ENCODE peak calls at places on chromosomes 2 and 18, in nine cellular contexts. H, W, E, N, G, B, M, X and K are unnamed samples.

GRCh38 chr2:111122631-111123421 is 2.1 kb downstream of the BCL2L11 start:
- DNase-seq in H (peak; percentile 66), W (peak; percentile 80), E (peak; percentile 82), N (peak; percentile 54), G (peak; percentile 21), B (no peak), M (peak; percentile 64), X (peak; percentile 50), K (peak; percentile 84)

GRCh38 chr18:28095631-28096030 is 81.3 kb downstream of the CDH2 start:
- DNase-seq in H (no peak), W (no peak), E (no peak), N (no peak), G (no peak), B (no peak), M (peak; percentile 21), X (no peak), K (no peak)

GRCh38 chr2:15042824-15043223 is 410.3 kb downstream of the LRATD1 start:
- DNase-seq in H (peak; percentile 14), W (no peak), E (no peak), N (no peak), G (no peak), B (no peak), M (peak; percentile 52), X (no peak), K (no peak)

GRCh38 chr2:20434588-20435294 is 12.1 kb upstream of the RHOB start:
- DNase-seq in H (no peak), W (no peak), E (no peak), N (no peak), G (no peak), B (no peak), M (no peak), X (no peak), K (peak; percentile 33)

GRCh38 chr2:233265899-233266431 is 14.5 kb downstream of the ATG16L1 start:
- DNase-seq in H (no peak), W (no peak), E (no peak), N (no peak), G (no peak), B (no peak), M (no peak), X (no peak), K (peak; percentile 83)

GRCh38 chr2:238487134-238487533 is 60.4 kb downstream of the ASB1 start:
- DNase-seq in H (no peak), W (no peak), E (no peak), N (no peak), G (no peak), B (no peak), M (no peak), X (no peak), K (no peak)

GRCh38 chr18:47550611-47551010 is 299.2 kb upstream of the SKOR2 start:
- DNase-seq in H (no peak), W (no peak), E (no peak), N (no peak), G (no peak), B (no peak), M (no peak), X (no peak), K (no peak)

GRCh38 chr18:23422751-23423418 is 30.2 kb upstream of the RIOK3 start:
- DNase-seq in H (peak; percentile 53), W (no peak), E (no peak), N (peak; percentile 14), G (no peak), B (no peak), M (peak; percentile 50), X (no peak), K (peak; percentile 37)

GRCh38 chr18:12769136-12769535 is 66.3 kb downstream of the PSMG2 start:
- DNase-seq in H (no peak), W (no peak), E (no peak), N (no peak), G (no peak), B (no peak), M (no peak), X (no peak), K (no peak)

GRCh38 chr2:99819766-99820165 is 322.6 kb downstream of the AFF3 start:
- DNase-seq in H (no peak), W (no peak), E (no peak), N (no peak), G (no peak), B (no peak), M (no peak), X (no peak), K (peak; percentile 16)

GRCh38 chr2:8604262-8604661 is 77.6 kb upstream of the ID2 start:
- DNase-seq in H (no peak), W (no peak), E (no peak), N (no peak), G (no peak), B (no peak), M (no peak), X (no peak), K (no peak)

GRCh38 chr2:206149330-206149729 is 9.9 kb downstream of the NDUFS1 start:
- DNase-seq in H (no peak), W (no peak), E (no peak), N (no peak), G (no peak), B (no peak), M (no peak), X (no peak), K (no peak)

GRCh38 chr2:118989481-118989880 is 47.5 kb downstream of the MARCO start:
- DNase-seq in H (no peak), W (no peak), E (no peak), N (no peak), G (no peak), B (no peak), M (no peak), X (no peak), K (no peak)

GRCh38 chr2:43604674-43605073 is 8.8 kb upstream of the THADA start:
- DNase-seq in H (no peak), W (no peak), E (no peak), N (no peak), G (no peak), B (no peak), M (no peak), X (no peak), K (no peak)

GRCh38 chr2:236857781-236858180 is 227.9 kb upstream of the COPS8 start:
- DNase-seq in H (no peak), W (no peak), E (no peak), N (no peak), G (no peak), B (no peak), M (no peak), X (no peak), K (no peak)

GRCh38 chr2:58098254-58099096 is 51.9 kb downstream of the VRK2 start:
- DNase-seq in H (no peak), W (no peak), E (no peak), N (no peak), G (no peak), B (no peak), M (peak; percentile 37), X (no peak), K (no peak)

GRCh38 chr2:219510512-219511135 is 3.7 kb upstream of the ASIC4 start:
- DNase-seq in H (no peak), W (no peak), E (peak; percentile 20), N (no peak), G (no peak), B (no peak), M (no peak), X (no peak), K (no peak)